ENCODE peak calls at places on chromosomes 3 and 15, in six cellular contexts. O is A549, Z is HEK293T, P is HepG2, V is K562, F is GM12878. S is an unnamed sample.
A peak's percentile ranks its signal among the peaks of the same experiment; 100 is the strongest.

GRCh38 chr15:38597221-38597800 is 32.7 kb upstream of the RASGRP1 start:
- DNase-seq in O (no peak), Z (no peak), P (no peak), V (peak; percentile 17), F (no peak), S (no peak)

GRCh38 chr3:4830586-4830914 is 148.7 kb upstream of the BHLHE40 start:
- DNase-seq in O (no peak), Z (no peak), P (no peak), V (no peak), F (no peak), S (no peak)

GRCh38 chr3:64166584-64167155 is 58.6 kb downstream of the PRICKLE2 start:
- DNase-seq in O (peak; percentile 54), Z (peak; percentile 60), P (peak; percentile 26), V (no peak), F (no peak), S (no peak)

GRCh38 chr15:59997070-59997701 is 6.9 kb upstream of the FOXB1 start:
- DNase-seq in O (no peak), Z (peak; percentile 37), P (no peak), V (peak; percentile 53), F (no peak), S (no peak)

GRCh38 chr15:25783607-25784131 is 79.5 kb downstream of the ATP10A start:
- DNase-seq in O (peak; percentile 49), Z (peak; percentile 17), P (no peak), V (peak; percentile 57), F (no peak), S (peak; percentile 38)

GRCh38 chr3:119746423-119746822 is 35.5 kb upstream of the NR1I2 start:
- DNase-seq in O (no peak), Z (no peak), P (no peak), V (no peak), F (no peak), S (no peak)

GRCh38 chr3:9476935-9477334 is 76.7 kb downstream of the LHFPL4 start:
- DNase-seq in O (no peak), Z (no peak), P (no peak), V (no peak), F (no peak), S (no peak)

GRCh38 chr3:178966299-178967183 is 105.1 kb downstream of the ZMAT3 start:
- DNase-seq in O (peak; percentile 16), Z (no peak), P (peak; percentile 3), V (peak; percentile 11), F (peak; percentile 32), S (peak; percentile 37)

DNA sequence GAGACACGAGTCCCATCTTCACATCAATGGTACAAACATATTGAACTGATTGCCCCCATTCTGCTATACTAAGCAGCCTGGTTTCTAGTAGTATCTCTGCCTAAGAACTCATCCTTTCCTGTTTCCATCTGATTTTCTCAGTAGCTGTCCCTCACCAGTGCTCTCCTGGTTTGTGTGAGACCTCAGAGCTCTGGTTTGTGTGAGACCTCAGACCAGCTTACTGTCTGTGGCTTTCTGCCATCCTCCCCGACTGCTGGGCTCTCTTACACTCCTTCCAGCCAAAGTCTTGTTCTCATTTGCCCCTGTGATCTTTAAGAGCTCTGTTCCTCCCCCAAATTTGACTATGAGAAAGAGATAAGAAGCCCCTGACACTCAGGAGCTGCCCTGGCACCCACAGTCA is 41.1 kb upstream of the NEDD4 start:
- DNase-seq in O (no peak), Z (no peak), P (no peak), V (no peak), F (no peak), S (no peak)
- TF ChIP-seq BHLHE40 in O (no peak), Z (no peak), P (no peak), V (no peak), F (no peak), S (no peak)

DNA sequence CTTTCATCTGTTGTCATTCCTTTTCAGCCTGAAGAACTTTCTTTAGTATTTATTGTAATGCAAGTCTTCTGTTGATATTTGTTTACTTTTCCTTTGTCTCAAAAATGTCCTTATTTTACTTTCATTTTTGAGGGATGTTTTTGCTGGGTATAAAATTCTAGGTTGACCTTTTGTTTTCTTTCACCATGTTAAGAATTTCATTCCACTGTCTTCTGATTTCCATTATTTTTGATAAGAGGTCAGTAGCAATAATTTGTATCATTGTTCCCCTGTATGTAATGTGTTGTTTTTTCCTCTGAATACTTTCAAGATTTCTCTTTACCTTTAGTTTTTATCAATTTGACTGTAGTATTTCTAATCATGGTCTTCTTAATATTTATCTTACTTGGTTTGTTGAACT is 91.1 kb downstream of the RSRC1 start:
- DNase-seq in O (no peak), Z (no peak), P (no peak), V (no peak), F (no peak), S (no peak)
- TF ChIP-seq BHLHE40 in O (no peak), Z (no peak), P (no peak), V (no peak), F (no peak), S (no peak)

DNA sequence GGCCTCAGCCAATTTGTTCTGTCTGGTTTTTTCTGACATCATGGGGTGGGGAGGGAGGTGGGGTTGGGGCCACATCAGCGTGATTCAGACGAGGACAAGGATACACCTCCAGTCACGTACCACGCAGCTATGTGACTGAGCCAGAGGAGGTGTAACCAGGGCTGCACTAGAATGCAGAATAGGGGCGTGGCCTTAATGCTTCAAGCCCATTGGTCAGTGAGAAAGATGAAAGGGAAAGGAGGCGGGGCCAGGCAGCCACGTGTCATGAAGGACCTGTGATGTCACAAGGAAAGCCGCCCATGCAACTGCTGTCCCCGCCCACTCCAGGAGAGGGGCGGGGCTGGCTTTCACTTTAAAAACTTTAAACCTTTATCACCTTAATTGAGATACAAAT is at the start of gene GOLGA6L2:
- DNase-seq in O (peak; percentile 81), Z (no peak), P (no peak), V (peak; percentile 67), F (no peak), S (no peak)
- TF ChIP-seq BHLHE40 in O (no peak), Z (no peak), P (no peak), V (no peak), F (no peak), S (no peak)

GRCh38 chr15:67244966-67245478 is 9.4 kb downstream of the AAGAB start:
- DNase-seq in O (no peak), Z (no peak), P (no peak), V (no peak), F (no peak), S (peak; percentile 58)

GRCh38 chr15:67240235-67241131 is 14.0 kb downstream of the AAGAB start:
- DNase-seq in O (peak; percentile 57), Z (no peak), P (peak; percentile 13), V (no peak), F (peak; percentile 8), S (no peak)

GRCh38 chr15:67242665-67243064 is 11.8 kb downstream of the AAGAB start:
- DNase-seq in O (no peak), Z (no peak), P (no peak), V (no peak), F (no peak), S (no peak)

GRCh38 chr15:67241132-67241855 is 13.2 kb downstream of the AAGAB start:
- DNase-seq in O (no peak), Z (no peak), P (no peak), V (no peak), F (peak; percentile 80), S (no peak)
- TF ChIP-seq BHLHE40 in O (no peak), Z (no peak), P (no peak), V (no peak), F (peak; percentile 33), S (no peak)

S was measured in IMR-90.